ENCODE peak calls at places on chromosomes 3 and 15, in ten cellular contexts. W is neuronal stem cell; V is cardiac septum; T is DMS53; G is tibial artery; B is GM03348; S is colonic mucosa; Y is substantia nigra; M is CD8-positive, alpha-beta T cell; C is left lung. O is an unnamed sample.
A peak's percentile ranks its signal among the peaks of the same experiment; 100 is the strongest.

GRCh38 chr3:49769516-49769915 is 16.8 kb downstream of the IP6K1 start:
- DNase-seq in C (no peak), Y (no peak), B (no peak), V (no peak), S (no peak), G (no peak), M (no peak), T (no peak), W (no peak), O (no peak)

GRCh38 chr3:164306042-164306441 is 772.3 kb downstream of the SI start:
- DNase-seq in G (no peak), M (no peak), W (no peak), T (peak; percentile 78), B (no peak), S (peak; percentile 29), C (no peak), V (no peak), Y (no peak), O (no peak)

GRCh38 chr3:55531266-55531665 is 44.2 kb upstream of the WNT5A start:
- DNase-seq in Y (no peak), B (no peak), G (no peak), W (no peak), S (no peak), M (no peak), C (no peak), V (no peak), T (no peak), O (no peak)

GRCh38 chr3:179149239-179149887 is 1.2 kb downstream of the PIK3CA start:
- DNase-seq in S (peak; percentile 32), C (peak; percentile 44), W (peak; percentile 21), V (no peak), G (peak; percentile 32), B (peak; percentile 25), T (peak; percentile 59), M (peak; percentile 42), Y (no peak), O (peak; percentile 17)

GRCh38 chr15:63864186-63864585 is 30.4 kb upstream of the HERC1 start:
- DNase-seq in S (no peak), W (no peak), M (no peak), C (no peak), V (no peak), G (no peak), T (no peak), B (no peak), Y (no peak), O (no peak)

GRCh38 chr3:195475614-195476013 is 32.8 kb upstream of the ACAP2 start:
- DNase-seq in B (no peak), Y (no peak), V (no peak), S (no peak), M (no peak), G (no peak), W (no peak), T (no peak), C (no peak), O (no peak)

GRCh38 chr3:149291178-149291577 is 42.3 kb downstream of the TM4SF18 start:
- DNase-seq in G (no peak), W (no peak), Y (no peak), C (no peak), T (peak; percentile 39), V (no peak), S (no peak), B (no peak), M (no peak), O (no peak)

GRCh38 chr15:96340611-96341464 is 10.3 kb downstream of the NR2F2 start:
- DNase-seq in G (peak; percentile 43), Y (peak; percentile 60), M (no peak), T (no peak), S (peak; percentile 41), B (peak; percentile 74), W (peak; percentile 87), C (peak; percentile 40), V (peak; percentile 74), O (no peak)

GRCh38 chr3:65425880-65426279 is 612.8 kb downstream of the MAGI1 start:
- DNase-seq in V (no peak), Y (no peak), M (no peak), S (no peak), C (no peak), T (peak; percentile 0), W (no peak), G (no peak), B (peak; percentile 16), O (no peak)

GRCh38 chr15:25875551-25875950 is 12.4 kb upstream of the ATP10A start:
- DNase-seq in W (no peak), B (peak; percentile 51), C (no peak), G (no peak), V (no peak), T (no peak), S (no peak), Y (no peak), M (no peak), O (no peak)

GRCh38 chr3:161925749-161926360 is 429.2 kb downstream of the OTOL1 start:
- DNase-seq in B (no peak), Y (no peak), C (no peak), G (no peak), S (no peak), T (peak; percentile 20), W (no peak), V (no peak), M (no peak), O (no peak)

GRCh38 chr3:156594229-156594683 is 39.3 kb upstream of the SSR3 start:
- DNase-seq in G (no peak), S (no peak), V (no peak), M (no peak), C (no peak), B (peak; percentile 11), T (no peak), W (no peak), Y (no peak), O (no peak)

O was measured in putamen.